ENCODE peak calls at places on chromosomes 12 and 14, in seven cellular contexts. One of them, this sample, is unnamed.

GRCh38 chr12:143964-144649 is 69.8 kb downstream of the SLC6A12 start:
- DNase-seq in SK-N-SH: no peak
- DNase-seq in HCT116: no peak
- DNase-seq in K562: no peak
- DNase-seq in GM12878: no peak
- DNase-seq in HepG2: peak; percentile 62
- DNase-seq in NT2/D1: no peak
- DNase-seq in this sample: no peak

GRCh38 chr14:27236601-27237000 is 638.8 kb upstream of the NOVA1 start:
- DNase-seq in SK-N-SH: no peak
- DNase-seq in HCT116: no peak
- DNase-seq in K562: no peak
- DNase-seq in GM12878: no peak
- DNase-seq in HepG2: no peak
- DNase-seq in NT2/D1: no peak
- DNase-seq in this sample: no peak

GRCh38 chr14:55600784-55601561 is 21.0 kb downstream of the KTN1 start:
- DNase-seq in SK-N-SH: no peak
- DNase-seq in HCT116: no peak
- DNase-seq in K562: no peak
- DNase-seq in GM12878: no peak
- DNase-seq in HepG2: no peak
- DNase-seq in NT2/D1: no peak
- DNase-seq in this sample: no peak

GRCh38 chr12:109549613-109550309 is 23.5 kb downstream of the MMAB start:
- DNase-seq in SK-N-SH: no peak
- DNase-seq in HCT116: no peak
- DNase-seq in K562: no peak
- DNase-seq in GM12878: no peak
- DNase-seq in HepG2: no peak
- DNase-seq in NT2/D1: no peak
- DNase-seq in this sample: no peak

GRCh38 chr12:110762891-110763290 is 20.2 kb upstream of the PPP1CC start:
- DNase-seq in SK-N-SH: no peak
- DNase-seq in HCT116: no peak
- DNase-seq in K562: peak; percentile 29
- DNase-seq in GM12878: no peak
- DNase-seq in HepG2: no peak
- DNase-seq in NT2/D1: no peak
- DNase-seq in this sample: no peak

GRCh38 chr12:63220921-63221320 is 69.9 kb upstream of the AVPR1A start:
- DNase-seq in SK-N-SH: no peak
- DNase-seq in HCT116: no peak
- DNase-seq in K562: no peak
- DNase-seq in GM12878: no peak
- DNase-seq in HepG2: no peak
- DNase-seq in NT2/D1: no peak
- DNase-seq in this sample: no peak

GRCh38 chr12:69792533-69792932 is 32.5 kb upstream of the MYRFL start:
- DNase-seq in SK-N-SH: no peak
- DNase-seq in HCT116: no peak
- DNase-seq in K562: no peak
- DNase-seq in GM12878: no peak
- DNase-seq in HepG2: no peak
- DNase-seq in NT2/D1: no peak
- DNase-seq in this sample: no peak

GRCh38 chr12:47904647-47905312 is at the start of gene VDR:
- DNase-seq in SK-N-SH: peak; percentile 93
- DNase-seq in HCT116: peak; percentile 87
- DNase-seq in K562: peak; percentile 96
- DNase-seq in GM12878: no peak
- DNase-seq in HepG2: peak; percentile 28
- DNase-seq in NT2/D1: peak; percentile 56
- DNase-seq in this sample: peak; percentile 87

GRCh38 chr12:101599311-101599710 is 4.5 kb downstream of the MYBPC1 start:
- DNase-seq in SK-N-SH: no peak
- DNase-seq in HCT116: no peak
- DNase-seq in K562: no peak
- DNase-seq in GM12878: no peak
- DNase-seq in HepG2: peak; percentile 87
- DNase-seq in NT2/D1: no peak
- DNase-seq in this sample: no peak

GRCh38 chr12:28827841-28828240 is 321.2 kb upstream of the FAR2 start:
- DNase-seq in SK-N-SH: no peak
- DNase-seq in HCT116: no peak
- DNase-seq in K562: no peak
- DNase-seq in GM12878: no peak
- DNase-seq in HepG2: no peak
- DNase-seq in NT2/D1: no peak
- DNase-seq in this sample: no peak

GRCh38 chr14:68676511-68676943 is 116.3 kb downstream of the ZFP36L1 start:
- DNase-seq in SK-N-SH: no peak
- DNase-seq in HCT116: no peak
- DNase-seq in K562: no peak
- DNase-seq in GM12878: no peak
- DNase-seq in HepG2: peak; percentile 39
- DNase-seq in NT2/D1: no peak
- DNase-seq in this sample: no peak

GRCh38 chr14:87260460-87260859 is 732.5 kb downstream of the GALC start:
- DNase-seq in SK-N-SH: no peak
- DNase-seq in HCT116: no peak
- DNase-seq in K562: no peak
- DNase-seq in GM12878: no peak
- DNase-seq in HepG2: no peak
- DNase-seq in NT2/D1: peak; percentile 32
- DNase-seq in this sample: no peak

GRCh38 chr14:102011631-102012030 is 47.3 kb downstream of the DYNC1H1 start:
- DNase-seq in SK-N-SH: no peak
- DNase-seq in HCT116: no peak
- DNase-seq in K562: no peak
- DNase-seq in GM12878: no peak
- DNase-seq in HepG2: no peak
- DNase-seq in NT2/D1: no peak
- DNase-seq in this sample: no peak

GRCh38 chr12:98820005-98820404 is 174.9 kb downstream of the APAF1 start:
- DNase-seq in SK-N-SH: no peak
- DNase-seq in HCT116: no peak
- DNase-seq in K562: no peak
- DNase-seq in GM12878: no peak
- DNase-seq in HepG2: no peak
- DNase-seq in NT2/D1: no peak
- DNase-seq in this sample: no peak

GRCh38 chr12:6333566-6333965 is 8.3 kb downstream of the TNFRSF1A start:
- DNase-seq in SK-N-SH: no peak
- DNase-seq in HCT116: no peak
- DNase-seq in K562: no peak
- DNase-seq in GM12878: no peak
- DNase-seq in HepG2: no peak
- DNase-seq in NT2/D1: no peak
- DNase-seq in this sample: no peak

GRCh38 chr12:81896771-81897170 is 137.6 kb upstream of the PPFIA2 start:
- DNase-seq in SK-N-SH: no peak
- DNase-seq in HCT116: no peak
- DNase-seq in K562: no peak
- DNase-seq in GM12878: no peak
- DNase-seq in HepG2: no peak
- DNase-seq in NT2/D1: no peak
- DNase-seq in this sample: no peak

GRCh38 chr14:31967669-31967975 is 109.5 kb upstream of the ARHGAP5 start:
- DNase-seq in SK-N-SH: no peak
- DNase-seq in HCT116: no peak
- DNase-seq in K562: no peak
- DNase-seq in GM12878: no peak
- DNase-seq in HepG2: peak; percentile 75
- DNase-seq in NT2/D1: no peak
- DNase-seq in this sample: no peak

GRCh38 chr14:88556581-88556980 is 1.8 kb upstream of the PTPN21 start:
- DNase-seq in SK-N-SH: no peak
- DNase-seq in HCT116: no peak
- DNase-seq in K562: no peak
- DNase-seq in GM12878: no peak
- DNase-seq in HepG2: no peak
- DNase-seq in NT2/D1: no peak
- DNase-seq in this sample: no peak

GRCh38 chr14:88552859-88553258 is 1.9 kb downstream of the PTPN21 start:
- DNase-seq in SK-N-SH: no peak
- DNase-seq in HCT116: no peak
- DNase-seq in K562: no peak
- DNase-seq in GM12878: no peak
- DNase-seq in HepG2: peak; percentile 51
- DNase-seq in NT2/D1: no peak
- DNase-seq in this sample: no peak

GRCh38 chr14:88551936-88552565 is 2.8 kb downstream of the PTPN21 start:
- DNase-seq in SK-N-SH: peak; percentile 57
- DNase-seq in HCT116: no peak
- DNase-seq in K562: no peak
- DNase-seq in GM12878: no peak
- DNase-seq in HepG2: no peak
- DNase-seq in NT2/D1: no peak
- DNase-seq in this sample: peak; percentile 52

GRCh38 chr14:88553886-88554457 is 835 bp downstream of the PTPN21 start:
- DNase-seq in SK-N-SH: no peak
- DNase-seq in HCT116: no peak
- DNase-seq in K562: no peak
- DNase-seq in GM12878: no peak
- DNase-seq in HepG2: no peak
- DNase-seq in NT2/D1: no peak
- DNase-seq in this sample: no peak

GRCh38 chr14:88554458-88555286 is at the start of gene PTPN21:
- DNase-seq in SK-N-SH: peak; percentile 94
- DNase-seq in HCT116: no peak
- DNase-seq in K562: peak; percentile 83
- DNase-seq in GM12878: no peak
- DNase-seq in HepG2: peak; percentile 43
- DNase-seq in NT2/D1: no peak
- DNase-seq in this sample: no peak
- TF ChIP-seq YY1 in SK-N-SH: no peak
- TF ChIP-seq YY1 in HCT116: no peak
- TF ChIP-seq YY1 in K562: no peak
- TF ChIP-seq YY1 in GM12878: no peak
- TF ChIP-seq YY1 in HepG2: no peak
- TF ChIP-seq YY1 in NT2/D1: no peak
- TF ChIP-seq YY1 in this sample: peak; percentile 24

GRCh38 chr12:19752712-19753111 is 313.4 kb downstream of the AEBP2 start:
- DNase-seq in SK-N-SH: no peak
- DNase-seq in HCT116: no peak
- DNase-seq in K562: no peak
- DNase-seq in GM12878: no peak
- DNase-seq in HepG2: no peak
- DNase-seq in NT2/D1: no peak
- DNase-seq in this sample: no peak
- TF ChIP-seq YY1 in SK-N-SH: no peak
- TF ChIP-seq YY1 in HCT116: no peak
- TF ChIP-seq YY1 in K562: no peak
- TF ChIP-seq YY1 in GM12878: no peak
- TF ChIP-seq YY1 in HepG2: no peak
- TF ChIP-seq YY1 in NT2/D1: no peak
- TF ChIP-seq YY1 in this sample: no peak

GRCh38 chr12:2779281-2779680 is 15.5 kb upstream of the FKBP4 start:
- DNase-seq in SK-N-SH: no peak
- DNase-seq in HCT116: no peak
- DNase-seq in K562: peak; percentile 19
- DNase-seq in GM12878: no peak
- DNase-seq in HepG2: no peak
- DNase-seq in NT2/D1: no peak
- DNase-seq in this sample: no peak

GRCh38 chr12:2785017-2785416 is 9.8 kb upstream of the FKBP4 start:
- DNase-seq in SK-N-SH: no peak
- DNase-seq in HCT116: no peak
- DNase-seq in K562: no peak
- DNase-seq in GM12878: no peak
- DNase-seq in HepG2: peak; percentile 31
- DNase-seq in NT2/D1: no peak
- DNase-seq in this sample: no peak

DNA sequence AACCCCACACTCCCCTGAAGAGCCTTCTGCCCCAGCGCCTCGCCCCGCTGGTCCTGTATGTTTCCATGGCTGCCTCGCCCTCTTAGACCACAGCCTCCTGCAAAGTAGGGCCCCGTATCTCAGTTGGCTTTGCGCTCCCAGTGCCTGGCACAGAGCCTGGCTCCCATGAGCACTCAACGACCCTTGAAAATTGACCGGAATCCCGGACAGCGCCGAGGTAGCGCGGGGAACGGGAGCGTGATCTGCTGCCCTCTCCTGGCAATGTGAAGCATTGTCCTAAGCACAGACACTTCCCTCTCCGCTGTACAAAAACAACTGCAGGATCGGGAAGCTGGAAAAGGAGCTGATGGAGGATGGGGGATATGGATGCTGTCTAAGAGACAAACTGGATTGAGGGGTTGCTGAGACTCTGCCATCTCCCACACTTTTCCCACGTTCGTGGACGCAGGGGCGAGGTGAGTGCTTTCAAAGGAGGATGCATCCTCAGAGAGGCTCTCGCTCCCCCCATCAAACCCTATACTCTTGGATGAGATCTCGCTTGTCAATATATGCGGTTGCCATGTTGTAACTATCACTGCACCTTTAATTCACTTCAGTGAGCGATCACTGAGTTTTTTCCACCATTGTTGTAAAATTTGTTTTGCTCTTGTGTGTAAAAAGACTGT is 10.7 kb upstream of the FKBP4 start:
- DNase-seq in SK-N-SH: peak; percentile 83
- DNase-seq in HCT116: peak; percentile 23
- DNase-seq in K562: peak; percentile 57
- DNase-seq in GM12878: no peak
- DNase-seq in HepG2: peak; percentile 23
- DNase-seq in NT2/D1: peak; percentile 85
- DNase-seq in this sample: no peak
- TF ChIP-seq YY1 in SK-N-SH: no peak
- TF ChIP-seq YY1 in HCT116: no peak
- TF ChIP-seq YY1 in K562: no peak
- TF ChIP-seq YY1 in GM12878: no peak
- TF ChIP-seq YY1 in HepG2: no peak
- TF ChIP-seq YY1 in NT2/D1: no peak
- TF ChIP-seq YY1 in this sample: peak; percentile 28

DNA sequence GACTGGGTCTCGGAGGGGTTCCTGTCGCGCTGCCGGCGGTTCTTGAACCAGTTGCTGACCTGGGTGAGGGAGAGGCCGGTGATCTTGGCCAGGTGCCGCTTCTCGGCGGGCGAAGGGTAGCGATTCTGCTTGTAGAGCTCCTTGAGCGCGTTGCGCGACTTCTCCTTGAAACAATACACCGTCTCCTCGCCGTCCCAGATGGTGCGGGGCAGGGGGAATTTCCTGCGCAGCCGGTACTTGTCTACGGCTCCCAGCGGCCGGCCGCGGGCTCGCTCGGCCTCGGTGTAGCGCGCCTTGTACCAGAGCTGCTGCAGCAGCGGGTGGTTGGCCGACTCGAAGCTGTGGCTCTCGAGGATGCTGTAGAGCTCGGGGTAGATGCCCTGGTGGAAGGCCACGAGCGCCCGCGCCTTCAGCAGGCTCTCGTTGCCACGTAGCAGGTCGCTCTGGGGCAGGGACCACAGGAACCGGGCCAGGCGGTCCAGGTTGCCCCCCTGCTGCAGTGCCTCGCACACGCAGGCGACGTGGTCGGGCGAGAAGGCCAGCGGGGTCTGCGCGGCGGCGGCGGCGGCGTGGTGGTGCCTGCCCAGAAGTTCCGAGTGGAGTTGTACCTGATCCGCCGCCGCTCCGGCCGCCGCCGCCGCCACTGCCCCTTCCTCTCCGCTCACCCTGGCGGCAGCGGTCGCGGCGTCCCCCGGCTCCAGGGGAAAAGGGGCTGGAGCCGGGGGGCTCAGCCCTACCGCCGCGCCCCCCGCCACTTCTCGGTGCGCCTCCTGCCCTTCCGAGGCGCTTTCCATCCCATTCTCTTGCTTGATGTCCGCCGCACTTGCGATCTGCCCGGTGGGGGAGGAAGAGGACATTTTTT is 702 bp downstream of the SIX4 start:
- DNase-seq in SK-N-SH: peak; percentile 72
- DNase-seq in HCT116: no peak
- DNase-seq in K562: peak; percentile 14
- DNase-seq in GM12878: no peak
- DNase-seq in HepG2: no peak
- DNase-seq in NT2/D1: no peak
- DNase-seq in this sample: no peak
- TF ChIP-seq YY1 in SK-N-SH: no peak
- TF ChIP-seq YY1 in HCT116: no peak
- TF ChIP-seq YY1 in K562: no peak
- TF ChIP-seq YY1 in GM12878: no peak
- TF ChIP-seq YY1 in HepG2: no peak
- TF ChIP-seq YY1 in NT2/D1: no peak
- TF ChIP-seq YY1 in this sample: no peak

This sample was measured in H1.